ENCODE peak calls at places on chromosome 18, in ten cellular contexts. Y is HFF-Myc, T is testis, J is lower lobe of right lung, Z is SK-N-SH, K is H1, G is GM23338, C is dorsolateral prefrontal cortex, D is fibroblast of mammary gland, B is body of pancreas. H is an unnamed sample.

GRCh38 chr18:20966795-20967194 is 144.8 kb downstream of the ROCK1 start:
- DNase-seq in Y (no peak), G (no peak), C (no peak), K (no peak), T (no peak), B (no peak), Z (no peak), J (no peak), D (no peak), H (no peak)

GRCh38 chr18:702957-703659 is 9.3 kb downstream of the ENOSF1 start:
- DNase-seq in Y (peak; percentile 73), C (no peak), J (no peak), Z (no peak), B (no peak), T (no peak), K (no peak), G (no peak), D (peak; percentile 97), H (peak; percentile 91)

GRCh38 chr18:33205777-33206176 is 234.7 kb downstream of the CCDC178 start:
- DNase-seq in K (no peak), Z (no peak), C (no peak), B (no peak), G (peak; percentile 40), T (no peak), D (no peak), J (no peak), Y (no peak), H (no peak)

GRCh38 chr18:74733592-74733991 is 135.9 kb downstream of the ZNF407 start:
- DNase-seq in C (no peak), Z (no peak), K (no peak), G (no peak), Y (no peak), T (no peak), J (no peak), D (no peak), B (no peak), H (no peak)

GRCh38 chr18:2027026-2027425 is 544.3 kb downstream of the METTL4 start:
- DNase-seq in B (no peak), K (no peak), C (no peak), T (no peak), Z (no peak), G (no peak), J (no peak), Y (no peak), D (no peak), H (no peak)

GRCh38 chr18:46274266-46274665 is 170.1 kb downstream of the HAUS1 start:
- DNase-seq in Z (no peak), C (no peak), T (no peak), Y (no peak), G (peak; percentile 50), K (no peak), B (no peak), D (no peak), J (no peak), H (no peak)

GRCh38 chr18:36465970-36466369 is 168.5 kb downstream of the FHOD3 start:
- DNase-seq in C (no peak), K (no peak), T (no peak), J (no peak), B (no peak), G (no peak), Y (no peak), Z (no peak), D (no peak), H (no peak)

GRCh38 chr18:13375302-13376255 is 157.0 kb downstream of the LDLRAD4 start:
- DNase-seq in J (no peak), G (no peak), Z (no peak), Y (peak; percentile 54), D (peak; percentile 90), C (no peak), K (no peak), B (peak; percentile 37), T (peak; percentile 33), H (peak; percentile 96)

GRCh38 chr18:12429556-12429955 is 21.8 kb downstream of the PRELID3A start:
- DNase-seq in D (no peak), G (no peak), Y (no peak), B (no peak), T (no peak), C (no peak), Z (no peak), J (no peak), K (no peak), H (no peak)

GRCh38 chr18:68466714-68467113 is 248.2 kb downstream of the TMX3 start:
- DNase-seq in Z (no peak), J (no peak), D (no peak), K (no peak), C (no peak), Y (no peak), T (no peak), G (no peak), B (no peak), H (peak; percentile 57)

GRCh38 chr18:78517973-78518372 is 461.6 kb upstream of the SALL3 start:
- DNase-seq in C (no peak), Z (no peak), D (no peak), K (no peak), B (no peak), J (no peak), Y (no peak), T (no peak), G (no peak), H (no peak)

GRCh38 chr18:46199515-46200147 is 95.4 kb downstream of the HAUS1 start:
- DNase-seq in Y (peak; percentile 14), Z (no peak), T (no peak), K (no peak), J (no peak), D (peak; percentile 54), C (no peak), B (no peak), G (peak; percentile 37), H (peak; percentile 70)

GRCh38 chr18:46010050-46010449 is 42.9 kb upstream of the EPG5 start:
- DNase-seq in C (no peak), T (no peak), J (no peak), K (no peak), Z (no peak), Y (no peak), B (no peak), D (no peak), G (no peak), H (no peak)

GRCh38 chr18:8938817-8939216 is 163.7 kb upstream of the NDUFV2 start:
- DNase-seq in J (no peak), G (no peak), C (no peak), D (no peak), Z (no peak), Y (no peak), B (no peak), K (no peak), T (no peak), H (no peak)

GRCh38 chr18:26863921-26864497 is 1.5 kb downstream of the AQP4 start:
- DNase-seq in T (peak; percentile 25), B (no peak), Y (no peak), K (no peak), J (no peak), G (peak; percentile 24), D (no peak), C (no peak), Z (no peak), H (no peak)

GRCh38 chr18:48375150-48375790 is 33.9 kb downstream of the ZBTB7C start:
- DNase-seq in K (no peak), D (no peak), G (no peak), C (no peak), B (no peak), T (peak; percentile 1), Y (no peak), J (no peak), Z (peak; percentile 39), H (no peak)

GRCh38 chr18:70499218-70499691 is 210.4 kb downstream of the SOCS6 start:
- DNase-seq in Z (no peak), Y (no peak), J (no peak), G (peak; percentile 6), T (peak; percentile 43), D (no peak), K (no peak), B (no peak), C (no peak), H (no peak)
- TF ChIP-seq CTCF in Z (no peak), Y (no peak), J (no peak), G (no peak), T (no peak), D (no peak), K (no peak), B (no peak), C (no peak), H (no peak)

DNA sequence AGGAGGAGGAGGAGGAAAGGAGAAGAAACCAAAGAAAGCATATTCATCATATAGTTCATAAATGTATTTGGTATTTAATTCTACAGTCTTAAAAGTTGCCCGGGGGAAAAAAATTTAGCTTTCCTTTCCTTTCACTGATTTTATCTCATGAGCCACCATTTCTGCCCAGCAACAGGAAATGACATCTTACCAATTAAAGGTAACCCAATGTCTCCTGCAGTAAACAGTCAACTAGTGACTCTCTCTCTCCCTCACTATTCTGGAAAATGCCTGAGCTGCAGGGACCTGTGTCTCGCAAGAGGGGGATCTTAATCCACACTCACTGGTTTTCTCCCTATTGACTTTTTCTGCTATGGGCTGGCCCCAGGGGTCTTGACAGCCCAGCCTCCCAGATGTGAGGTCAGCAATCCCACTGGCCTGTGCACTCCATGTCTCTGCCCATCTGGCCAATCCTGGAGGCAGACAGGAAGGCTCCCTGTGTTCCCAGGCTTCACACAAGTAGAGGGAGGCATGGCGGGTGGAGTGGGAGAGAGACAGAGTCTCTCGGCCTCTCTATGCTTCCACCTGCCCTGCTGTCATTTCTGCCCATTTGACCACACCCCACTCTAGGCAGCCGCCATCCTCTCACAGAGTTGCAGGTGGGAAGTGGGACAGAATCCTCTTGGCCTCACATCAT is 85.4 kb upstream of the CABLES1 start:
- DNase-seq in T (no peak), B (no peak), Y (no peak), D (no peak), J (no peak), C (no peak), G (no peak), Z (no peak), K (no peak), H (no peak)
- H3K4me3 ChIP-seq in T (no peak overlapping the region), B (no peak overlapping the region), Y (no peak overlapping the region), D (no peak overlapping the region), J (no peak overlapping the region), C (no peak overlapping the region), G (no peak overlapping the region), Z (no peak overlapping the region), K (no peak overlapping the region), H (no peak overlapping the region)

GRCh38 chr18:70075906-70076305 is 128.2 kb upstream of the CD226 start:
- DNase-seq in T (no peak), K (no peak), J (no peak), D (no peak), Z (no peak), C (no peak), Y (no peak), G (no peak), B (no peak), H (peak; percentile 38)
- TF ChIP-seq CTCF in T (no peak), K (no peak), J (no peak), D (peak; percentile 15), Z (peak; percentile 13), C (no peak), Y (no peak), G (no peak), B (no peak), H (peak; percentile 44)

DNA sequence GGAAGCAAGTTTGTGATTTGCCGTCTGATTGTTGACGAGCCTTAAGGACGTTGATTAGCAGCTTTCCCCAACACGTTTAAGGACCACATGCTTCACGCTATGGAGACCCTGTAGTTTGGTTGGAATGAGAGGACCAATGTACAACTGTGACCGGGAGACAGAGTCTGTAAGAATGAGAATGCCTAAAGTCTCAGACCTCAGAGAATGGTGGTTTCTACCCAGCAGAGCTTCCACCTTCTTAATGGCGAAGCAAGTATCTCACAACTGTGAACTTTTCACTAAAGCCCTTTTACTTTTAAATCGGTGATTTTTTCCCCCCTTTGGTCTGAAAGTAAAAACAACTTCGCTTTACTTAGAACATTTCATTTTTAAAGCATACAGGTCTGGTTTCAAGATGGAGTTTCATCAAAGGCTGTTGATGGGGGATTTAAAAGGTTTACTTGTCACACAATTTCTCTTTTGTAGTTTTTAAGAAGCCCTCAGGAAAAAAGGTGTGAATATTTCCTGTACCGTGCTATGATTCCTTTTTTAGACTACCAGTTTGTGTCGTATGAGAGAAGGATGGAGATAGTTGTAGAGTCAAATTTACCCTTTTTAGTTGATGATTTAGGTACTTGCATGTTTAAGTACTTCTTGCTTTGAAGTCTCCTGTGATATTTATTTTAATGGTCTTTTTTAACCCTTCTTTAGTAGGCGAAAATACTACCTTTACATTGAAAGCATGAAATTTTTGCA is 1.5 kb downstream of the TTC39C start:
- DNase-seq in G (no peak), T (no peak), J (no peak), Y (no peak), Z (peak; percentile 21), C (no peak), D (no peak), B (no peak), K (no peak), H (no peak)
- H3K4me3 ChIP-seq in G (peak overlapping the region; percentile 89), T (peak overlapping the region; percentile 72), J (peak overlapping the region; percentile 78), Y (peak overlapping the region; percentile 76), Z (peak overlapping the region; percentile 92), C (peak overlapping the region; percentile 81), D (peak overlapping the region; percentile 66), B (no peak overlapping the region), K (peak overlapping the region; percentile 67), H (peak overlapping the region; percentile 76)